ENCODE peak calls at places on chromosome 13, in five cellular contexts. N is heart right ventricle, W is mesendoderm, F is spleen, S is BJ. H is an unnamed sample. For H3K36me3, the result is how much of the 10 kb centered on the place peaks cover.

GRCh38 chr13:71773534-71773933 is 93.5 kb downstream of the DACH1 start:
- DNase-seq in N (no peak), W (no peak), F (no peak), S (no peak), H (no peak)

GRCh38 chr13:78650725-78651083 is 8.3 kb downstream of the OBI1 start:
- DNase-seq in N (no peak), W (no peak), F (no peak), S (no peak), H (no peak)

GRCh38 chr13:101779147-101779546 is 326.7 kb downstream of the ITGBL1 start:
- DNase-seq in N (no peak), W (no peak), F (no peak), S (no peak), H (no peak)

GRCh38 chr13:89457977-89458376 is 1786.8 kb downstream of the SLITRK5 start:
- DNase-seq in N (no peak), W (peak), F (no peak), S (no peak), H (no peak)

GRCh38 chr13:80524447-80525215 is 183.7 kb upstream of the SPRY2 start:
- DNase-seq in N (no peak), W (no peak), F (no peak), S (no peak), H (no peak)

GRCh38 chr13:41668130-41668757 is 210.9 kb downstream of the RGCC start:
- DNase-seq in N (no peak), W (peak), F (no peak), S (peak), H (no peak)

GRCh38 chr13:50229935-50230334 is 214.7 kb downstream of the KCNRG start:
- DNase-seq in N (no peak), W (no peak), F (no peak), S (no peak), H (no peak)

GRCh38 chr13:114015608-114016295 is 41.9 kb upstream of the C13orf46 start:
- DNase-seq in N (peak), W (no peak), F (no peak), S (peak), H (no peak)

GRCh38 chr13:25095862-25096453 is at the start of gene PABPC3:
- DNase-seq in N (no peak), W (no peak), F (no peak), S (no peak), H (no peak)

GRCh38 chr13:112873851-112874750 is 94.9 kb upstream of the MCF2L start:
- DNase-seq in N (peak), W (peak), F (peak), S (no peak), H (peak)

GRCh38 chr13:98019186-98019585 is 65.7 kb downstream of the IPO5 start:
- DNase-seq in N (no peak), W (no peak), F (no peak), S (no peak), H (no peak)
- H3K36me3 ChIP-seq in N (half or more), W (under half), F (half or more), S (under half), H (under half)

GRCh38 chr13:51385114-51385513 is 45.6 kb downstream of the SERPINE3 start:
- DNase-seq in N (no peak), W (no peak), F (no peak), S (no peak), H (no peak)

DNA sequence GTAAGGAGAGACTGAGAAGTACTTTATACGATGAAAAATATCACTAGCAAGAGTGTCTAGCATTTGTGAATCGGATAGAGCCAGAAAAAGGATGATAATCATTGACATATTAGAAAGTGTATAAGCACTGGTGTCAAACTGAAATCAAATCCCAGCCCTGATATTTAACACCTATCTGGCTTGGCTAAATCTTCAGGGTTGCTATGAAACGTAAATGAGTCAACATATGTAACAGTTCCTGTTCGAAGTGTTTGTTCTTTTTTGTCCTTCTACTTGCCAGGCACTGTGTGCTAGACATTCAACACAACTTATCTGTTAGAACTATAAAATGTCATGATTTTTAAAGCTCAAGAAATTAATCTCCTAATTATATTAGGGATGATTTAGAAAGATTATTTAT is 40.8 kb downstream of the SERPINE3 start:
- DNase-seq in N (no peak), W (no peak), F (no peak), S (no peak), H (no peak)
- H3K36me3 ChIP-seq in N (half or more), W (under half), F (half or more), S (under half), H (under half)

GRCh38 chr13:110638253-110638652 is 22.9 kb downstream of the NAXD start:
- DNase-seq in N (no peak), W (no peak), F (no peak), S (no peak), H (no peak)
- H3K36me3 ChIP-seq in N (half or more), W (under half), F (half or more), S (half or more), H (under half)

GRCh38 chr13:45396548-45397095 is 21.6 kb downstream of the SLC25A30 start:
- DNase-seq in N (no peak), W (peak), F (no peak), S (no peak), H (no peak)
- H3K36me3 ChIP-seq in N (half or more), W (under half), F (half or more), S (under half), H (under half)

GRCh38 chr13:20028953-20029352 is 70.4 kb downstream of the ZMYM2 start:
- DNase-seq in N (no peak), W (no peak), F (no peak), S (no peak), H (no peak)

GRCh38 chr13:20019033-20019432 is 60.5 kb downstream of the ZMYM2 start:
- DNase-seq in N (no peak), W (no peak), F (no peak), S (no peak), H (no peak)

DNA sequence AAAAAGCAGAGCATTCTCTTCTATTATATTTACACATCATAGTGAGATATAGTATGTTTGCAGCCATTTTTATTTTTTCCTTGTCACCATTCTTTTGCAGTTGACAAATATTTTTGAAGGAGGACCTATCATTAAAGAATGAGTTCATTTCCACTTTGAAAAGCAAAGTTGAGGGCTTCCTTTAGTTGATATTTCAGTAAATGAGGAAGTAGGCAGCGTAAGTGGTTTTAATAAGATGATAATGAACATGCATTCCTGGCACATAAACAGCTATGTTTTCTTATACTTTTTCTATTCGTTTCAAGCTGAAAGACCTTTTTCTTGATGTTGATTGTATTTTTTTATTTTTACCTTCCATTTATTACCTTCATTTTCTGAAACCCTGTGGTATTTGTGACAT is 66.2 kb downstream of the ZMYM2 start:
- DNase-seq in N (no peak), W (no peak), F (no peak), S (no peak), H (no peak)
- H3K36me3 ChIP-seq in N (half or more), W (under half), F (under half), S (under half), H (under half)

DNA sequence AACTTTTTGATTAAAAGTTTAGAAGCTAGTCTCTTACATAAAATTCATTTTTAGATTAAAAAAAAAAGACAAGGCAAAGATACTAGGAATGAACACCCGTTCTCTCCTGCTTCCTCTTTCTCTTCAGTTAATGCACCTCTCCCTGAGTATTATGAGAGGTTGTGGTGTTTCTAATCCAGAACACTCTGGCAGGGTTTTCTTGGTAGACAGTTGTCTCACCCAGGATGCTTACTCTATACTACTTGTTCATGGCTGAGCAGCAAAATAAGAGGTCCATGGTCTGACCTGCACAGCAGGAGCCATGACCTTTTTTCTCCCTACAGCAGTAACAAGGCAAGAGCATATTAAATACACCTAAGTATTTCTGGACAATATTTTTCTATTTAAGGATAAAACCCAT is 62.0 kb downstream of the MICU2 start:
- DNase-seq in N (no peak), W (no peak), F (no peak), S (no peak), H (no peak)
- H3K36me3 ChIP-seq in N (under half), W (under half), F (under half), S (under half), H (under half)